ENCODE peak calls at places on chromosomes 6 and 20, in seven cellular contexts. F is IMR-90, M is ascending aorta, D is fibroblast of lung, U is GM13976, B is HFFc6, S is mucosa of descending colon. H is an unnamed sample.

GRCh38 chr20:58853976-58854637 is 1.6 kb downstream of the GNAS start:
- DNase-seq in F (no peak), M (no peak), D (no peak), U (no peak), B (no peak), S (no peak), H (no peak)

GRCh38 chr6:80523029-80523428 is 416.6 kb downstream of the BCKDHB start:
- DNase-seq in F (no peak), M (no peak), D (peak; percentile 85), U (no peak), B (no peak), S (no peak), H (peak; percentile 8)

GRCh38 chr6:155483858-155484257 is 28.2 kb upstream of the NOX3 start:
- DNase-seq in F (peak; percentile 39), M (no peak), D (peak; percentile 77), U (no peak), B (no peak), S (no peak), H (peak; percentile 62)

GRCh38 chr6:53023323-53023722 is 28.2 kb upstream of the GSTA4 start:
- DNase-seq in F (no peak), M (no peak), D (no peak), U (no peak), B (no peak), S (no peak), H (no peak)

GRCh38 chr20:4519530-4519929 is 202.2 kb upstream of the PRND start:
- DNase-seq in F (no peak), M (no peak), D (no peak), U (peak; percentile 42), B (no peak), S (peak; percentile 13), H (no peak)

GRCh38 chr20:4828830-4829493 is 107.3 kb downstream of the PRND start:
- DNase-seq in F (no peak), M (no peak), D (no peak), U (no peak), B (no peak), S (no peak), H (no peak)

GRCh38 chr20:36318166-36318565 is 12.0 kb downstream of the DLGAP4 start:
- DNase-seq in F (no peak), M (no peak), D (no peak), U (no peak), B (no peak), S (no peak), H (no peak)

GRCh38 chr6:24205020-24205492 is 79.0 kb downstream of the NRSN1 start:
- DNase-seq in F (peak; percentile 38), M (no peak), D (peak; percentile 24), U (peak; percentile 26), B (peak; percentile 5), S (peak; percentile 54), H (peak; percentile 44)

GRCh38 chr6:52515219-52515960 is 61.5 kb downstream of the TRAM2 start:
- DNase-seq in F (peak; percentile 75), M (no peak), D (peak; percentile 60), U (no peak), B (no peak), S (no peak), H (peak; percentile 79)

GRCh38 chr20:39302312-39302711 is 340.2 kb downstream of the DHX35 start:
- DNase-seq in F (no peak), M (no peak), D (no peak), U (no peak), B (no peak), S (no peak), H (no peak)

GRCh38 chr20:50695144-50695872 is 4.0 kb upstream of the RIPOR3 start:
- DNase-seq in F (no peak), M (no peak), D (peak; percentile 22), U (no peak), B (no peak), S (no peak), H (no peak)

GRCh38 chr20:22825546-22825945 is 209.6 kb upstream of the SSTR4 start:
- DNase-seq in F (no peak), M (no peak), D (no peak), U (no peak), B (no peak), S (no peak), H (no peak)

GRCh38 chr20:61531553-61532345 is 279.7 kb downstream of the CDH4 start:
- DNase-seq in F (peak; percentile 46), M (no peak), D (peak; percentile 81), U (no peak), B (no peak), S (no peak), H (peak; percentile 25)

GRCh38 chr20:31851240-31851955 is 6.0 kb upstream of the FOXS1 start:
- DNase-seq in F (no peak), M (no peak), D (no peak), U (no peak), B (no peak), S (no peak), H (no peak)

GRCh38 chr6:32969685-32970412 is 1.5 kb downstream of the BRD2 start:
- DNase-seq in F (peak; percentile 97), M (peak; percentile 41), D (peak; percentile 96), U (no peak), B (peak; percentile 91), S (peak; percentile 83), H (peak; percentile 95)

GRCh38 chr20:31860431-31861345 is 9.6 kb downstream of the DUSP15 start:
- DNase-seq in F (no peak), M (no peak), D (no peak), U (peak; percentile 54), B (no peak), S (peak; percentile 28), H (peak; percentile 32)

GRCh38 chr6:99362644-99363268 is 13.3 kb upstream of the FAXC start:
- DNase-seq in F (no peak), M (no peak), D (no peak), U (no peak), B (no peak), S (no peak), H (no peak)

GRCh38 chr6:150981095-150981494 is 115.6 kb downstream of the MTHFD1L start:
- DNase-seq in F (no peak), M (no peak), D (no peak), U (peak; percentile 46), B (no peak), S (no peak), H (no peak)

GRCh38 chr6:22053385-22053997 is 243.3 kb downstream of the PRL start:
- DNase-seq in F (no peak), M (no peak), D (peak; percentile 58), U (peak; percentile 11), B (no peak), S (no peak), H (no peak)

GRCh38 chr6:6775074-6775473 is 186.6 kb downstream of the LY86 start:
- DNase-seq in F (no peak), M (no peak), D (no peak), U (no peak), B (no peak), S (no peak), H (no peak)

GRCh38 chr6:165245716-165246115 is 63.7 kb downstream of the C6orf118 start:
- DNase-seq in F (no peak), M (no peak), D (peak; percentile 14), U (no peak), B (no peak), S (no peak), H (no peak)

DNA sequence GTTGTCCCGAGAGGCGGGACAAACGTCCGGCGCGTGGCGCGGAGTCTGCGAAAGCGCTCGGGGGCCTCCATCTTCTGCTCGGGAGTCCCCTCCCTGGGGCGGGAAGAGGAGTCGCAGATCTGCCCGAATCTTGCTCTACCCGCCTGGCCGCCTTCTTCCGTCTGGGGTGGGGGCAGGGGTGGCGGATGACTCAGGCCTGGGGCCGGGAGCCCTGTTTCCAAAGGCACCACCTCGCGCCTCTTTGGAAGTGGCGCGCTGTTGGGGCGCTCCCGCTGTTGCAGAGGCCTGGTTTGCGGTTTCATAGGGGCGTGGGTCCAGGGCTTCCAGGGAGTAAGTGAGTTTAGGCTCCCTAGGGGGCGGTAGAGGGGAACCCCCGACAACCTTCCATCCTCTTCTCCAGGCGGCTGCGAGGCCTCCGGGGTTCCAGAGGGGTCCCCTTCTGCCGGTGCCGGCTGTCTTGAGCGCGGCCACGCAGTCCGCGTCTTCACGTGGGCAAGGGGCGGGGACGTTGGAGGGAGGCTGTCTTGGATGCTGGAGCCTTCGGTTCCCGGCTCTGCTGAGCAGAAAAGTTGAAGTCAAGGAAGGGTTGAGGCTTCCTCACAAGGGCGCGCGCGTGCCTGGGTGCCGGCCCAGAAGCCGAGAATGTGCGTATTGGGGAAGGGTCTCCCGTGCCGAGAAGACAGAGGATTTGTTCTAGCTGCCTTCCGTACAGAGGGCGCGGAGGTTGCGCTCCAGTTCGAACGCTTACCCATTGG is 2.6 kb upstream of the TFAP2C start:
- DNase-seq in F (no peak), M (no peak), D (peak; percentile 21), U (peak; percentile 52), B (no peak), S (peak; percentile 24), H (peak; percentile 34)
- TF ChIP-seq CTCF in F (no peak), M (no peak), D (peak; percentile 9), U (no peak), B (peak; percentile 65), S (no peak), H (peak; percentile 43)

DNA sequence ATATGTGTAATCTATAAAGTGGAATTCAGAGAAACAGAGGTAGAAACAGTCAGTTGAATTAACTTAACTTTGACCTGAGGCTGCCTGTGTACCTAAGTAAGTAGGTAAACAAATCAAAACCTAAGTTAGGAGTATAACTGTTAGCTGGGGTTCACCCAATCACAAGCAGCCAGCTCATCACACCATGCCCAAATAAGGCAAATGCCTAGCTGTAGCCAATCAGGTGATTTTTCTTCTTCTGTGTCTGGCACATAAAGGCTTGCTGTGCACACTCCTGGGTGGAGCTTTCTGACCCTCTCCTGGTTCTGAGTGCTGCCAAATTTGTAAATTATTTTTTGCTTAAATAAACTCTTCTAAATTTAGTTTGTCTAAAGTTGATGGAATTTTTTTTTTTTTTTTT is 54.7 kb upstream of the TRIM39 start:
- DNase-seq in F (no peak), M (no peak), D (no peak), U (no peak), B (no peak), S (no peak), H (no peak)
- TF ChIP-seq CTCF in F (no peak), M (no peak), D (no peak), U (no peak), B (no peak), S (no peak), H (no peak)

GRCh38 chr6:83517500-83517899 is 5.2 kb downstream of the PRSS35 start:
- DNase-seq in F (no peak), M (no peak), D (no peak), U (no peak), B (no peak), S (no peak), H (no peak)

GRCh38 chr6:83514877-83515466 is 2.6 kb downstream of the PRSS35 start:
- DNase-seq in F (peak; percentile 80), M (no peak), D (peak; percentile 51), U (peak; percentile 59), B (peak; percentile 60), S (peak; percentile 74), H (peak; percentile 74)

GRCh38 chr6:83518946-83519489 is 6.7 kb downstream of the PRSS35 start:
- DNase-seq in F (peak; percentile 58), M (no peak), D (peak; percentile 47), U (no peak), B (peak; percentile 32), S (no peak), H (peak; percentile 13)
- TF ChIP-seq CTCF in F (peak; percentile 58), M (peak; percentile 40), D (peak; percentile 45), U (no peak), B (peak; percentile 64), S (no peak), H (peak; percentile 38)

DNA sequence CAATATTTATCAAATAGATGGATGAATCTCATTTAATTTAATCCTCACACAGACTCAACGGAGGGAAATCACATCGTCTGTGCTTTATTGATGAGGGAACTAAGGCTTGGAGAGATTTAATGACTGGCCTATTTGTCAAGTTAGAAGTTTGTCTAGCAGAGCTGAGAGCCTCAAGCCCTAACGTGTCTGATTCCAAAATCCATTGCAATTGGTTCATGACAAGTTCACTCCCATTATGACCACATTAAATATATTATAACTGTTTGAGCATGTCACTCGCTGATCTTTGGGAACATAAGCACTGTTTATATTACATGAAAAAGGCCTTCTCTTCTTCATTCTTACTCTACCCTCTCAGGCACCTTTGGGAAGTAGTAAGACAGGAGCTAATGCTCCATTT is 89.4 kb upstream of the SIRPA start:
- DNase-seq in F (no peak), M (no peak), D (no peak), U (no peak), B (no peak), S (no peak), H (no peak)
- TF ChIP-seq CTCF in F (no peak), M (no peak), D (no peak), U (no peak), B (no peak), S (no peak), H (no peak)

H was measured in fibroblast of villous mesenchyme.